ENCODE peak calls at places on chromosomes 5 and 9, in five cellular contexts. Z is stimulated activated CD4-positive, alpha-beta T cell treated with anti-CD3 and anti-CD28 coated beads, Interleukin-4, amount 100 ng/mL, for 24 hours; E is LHCN-M2; S is KG1; U is HuH-7. F is an unnamed sample.

GRCh38 chr9:121013911-121014310 is 36.2 kb downstream of the C5 start:
- DNase-seq in Z (no peak), E (no peak), S (no peak), U (no peak), F (no peak)

GRCh38 chr9:33439731-33440130 is 7.7 kb downstream of the AQP3 start:
- DNase-seq in Z (no peak), E (peak), S (no peak), U (no peak), F (no peak)

GRCh38 chr5:74261906-74262305 is 378.6 kb downstream of the ENC1 start:
- DNase-seq in Z (no peak), E (no peak), S (no peak), U (no peak), F (peak)

GRCh38 chr9:34498511-34498910 is 24.3 kb downstream of the ENHO start:
- DNase-seq in Z (no peak), E (no peak), S (no peak), U (no peak), F (no peak)

GRCh38 chr9:78904686-78905085 is 607.8 kb downstream of the PSAT1 start:
- DNase-seq in Z (no peak), E (no peak), S (no peak), U (no peak), F (no peak)

GRCh38 chr9:26856413-26857032 is 36.1 kb downstream of the CAAP1 start:
- DNase-seq in Z (no peak), E (peak), S (no peak), U (peak), F (peak)

GRCh38 chr5:177524941-177525655 is 8.3 kb upstream of the DDX41 start:
- DNase-seq in Z (no peak), E (no peak), S (no peak), U (no peak), F (no peak)

GRCh38 chr9:72199253-72199652 is 50.0 kb downstream of the GDA start:
- DNase-seq in Z (no peak), E (no peak), S (no peak), U (no peak), F (no peak)

GRCh38 chr5:26893078-26893477 is 145.3 kb downstream of the CDH9 start:
- DNase-seq in Z (no peak), E (no peak), S (no peak), U (no peak), F (no peak)

GRCh38 chr9:36968574-36969215 is 65.4 kb downstream of the PAX5 start:
- DNase-seq in Z (no peak), E (no peak), S (no peak), U (no peak), F (no peak)

GRCh38 chr9:88476491-88477271 is 58.3 kb upstream of the NXNL2 start:
- DNase-seq in Z (no peak), E (peak), S (no peak), U (no peak), F (peak)

GRCh38 chr9:131747352-131747751 is 7.5 kb upstream of the RAPGEF1 start:
- DNase-seq in Z (no peak), E (peak), S (peak), U (no peak), F (no peak)

GRCh38 chr9:132143359-132143758 is 18.5 kb upstream of the NTNG2 start:
- DNase-seq in Z (no peak), E (no peak), S (no peak), U (no peak), F (no peak)

GRCh38 chr9:135773094-135773493 is 71.1 kb downstream of the KCNT1 start:
- DNase-seq in Z (no peak), E (no peak), S (no peak), U (no peak), F (no peak)

GRCh38 chr5:156883316-156883875 is 33.3 kb downstream of the PPP1R2B start:
- DNase-seq in Z (no peak), E (no peak), S (no peak), U (no peak), F (no peak)

GRCh38 chr9:134679616-134680392 is 38.2 kb downstream of the COL5A1 start:
- DNase-seq in Z (no peak), E (no peak), S (no peak), U (no peak), F (no peak)

GRCh38 chr9:90838098-90838497 is 36.5 kb downstream of the SYK start:
- DNase-seq in Z (no peak), E (no peak), S (no peak), U (no peak), F (no peak)

GRCh38 chr9:93463638-93464248 is 10.4 kb upstream of the FAM120AOS start:
- DNase-seq in Z (no peak), E (no peak), S (no peak), U (no peak), F (no peak)

GRCh38 chr5:95669540-95669939 is 13.3 kb downstream of the SPATA9 start:
- DNase-seq in Z (no peak), E (peak), S (no peak), U (no peak), F (no peak)

GRCh38 chr9:93649610-93650261 is 73.4 kb downstream of the PHF2 start:
- DNase-seq in Z (no peak), E (no peak), S (no peak), U (no peak), F (no peak)

GRCh38 chr9:131441441-131441840 is 47.6 kb downstream of the PRRC2B start:
- DNase-seq in Z (no peak), E (no peak), S (no peak), U (no peak), F (no peak)

GRCh38 chr5:149583394-149583793 is 2.1 kb downstream of the ARHGEF37 start:
- DNase-seq in Z (no peak), E (no peak), S (no peak), U (no peak), F (no peak)

GRCh38 chr9:114304416-114305188 is 18.3 kb upstream of the ORM1 start:
- DNase-seq in Z (no peak), E (no peak), S (no peak), U (no peak), F (no peak)

GRCh38 chr9:35907732-35908483 is 1.4 kb upstream of the SPAAR start:
- DNase-seq in Z (no peak), E (peak), S (peak), U (peak), F (peak)

GRCh38 chr5:11737010-11737409 is 167.2 kb downstream of the CTNND2 start:
- DNase-seq in Z (no peak), E (no peak), S (no peak), U (no peak), F (no peak)

GRCh38 chr5:180598316-180598701 is 7.0 kb upstream of the SCGB3A1 start:
- DNase-seq in Z (no peak), E (no peak), S (no peak), U (no peak), F (no peak)

GRCh38 chr9:69923972-69924371 is 103.4 kb downstream of the CFAP95 start:
- DNase-seq in Z (no peak), E (no peak), S (no peak), U (no peak), F (no peak)

GRCh38 chr5:151870820-151871219 is 53.8 kb downstream of the GLRA1 start:
- DNase-seq in Z (no peak), E (peak), S (no peak), U (no peak), F (peak)

GRCh38 chr9:7403839-7404238 is 395.7 kb downstream of the DMAC1 start:
- DNase-seq in Z (no peak), E (no peak), S (no peak), U (no peak), F (no peak)

GRCh38 chr5:31921852-31922305 is 252.2 kb downstream of the GOLPH3 start:
- DNase-seq in Z (no peak), E (peak), S (no peak), U (no peak), F (no peak)

GRCh38 chr9:78115073-78115472 is 83.5 kb upstream of the GNAQ start:
- DNase-seq in Z (peak), E (peak), S (no peak), U (peak), F (no peak)

GRCh38 chr5:56356121-56356875 is 123.2 kb upstream of the ANKRD55 start:
- DNase-seq in Z (no peak), E (no peak), S (no peak), U (no peak), F (no peak)

GRCh38 chr5:19264821-19265220 is 723.2 kb downstream of the CDH18 start:
- DNase-seq in Z (no peak), E (no peak), S (no peak), U (no peak), F (no peak)

GRCh38 chr5:173554989-173555705 is 61.3 kb downstream of the BOD1 start:
- DNase-seq in Z (no peak), E (no peak), S (no peak), U (no peak), F (no peak)

GRCh38 chr9:137787786-137788505 is 89.6 kb upstream of the CACNA1B start:
- DNase-seq in Z (no peak), E (no peak), S (no peak), U (no peak), F (no peak)

GRCh38 chr5:33890147-33890546 is 1.6 kb downstream of the ADAMTS12 start:
- DNase-seq in Z (no peak), E (peak), S (no peak), U (no peak), F (no peak)

GRCh38 chr9:137756045-137756744 is 121.4 kb upstream of the CACNA1B start:
- DNase-seq in Z (no peak), E (peak), S (no peak), U (no peak), F (no peak)

GRCh38 chr5:90383903-90384302 is 25.7 kb downstream of the CETN3 start:
- DNase-seq in Z (no peak), E (no peak), S (no peak), U (no peak), F (no peak)

F was measured in HFF-Myc.